ENCODE peak calls at places on chromosomes 3 and 15, in four cellular contexts. Y is SK-N-SH, U is K562, T is HepG2. E is an unnamed sample.

GRCh38 chr3:189927975-189928895 is 192.5 kb downstream of the P3H2 start:
- DNase-seq in Y (no peak), U (no peak), T (no peak), E (no peak)

GRCh38 chr15:75042730-75043508 is 19.5 kb downstream of the PPCDC start:
- DNase-seq in Y (peak), U (peak), T (peak), E (no peak)

GRCh38 chr3:190182418-190183043 is 61.8 kb upstream of the P3H2 start:
- DNase-seq in Y (no peak), U (no peak), T (no peak), E (peak)

GRCh38 chr3:84265768-84266167 is 693.0 kb upstream of the CADM2 start:
- DNase-seq in Y (no peak), U (no peak), T (no peak), E (no peak)

GRCh38 chr15:48680841-48681240 is 35.3 kb upstream of the FBN1 start:
- DNase-seq in Y (no peak), U (no peak), T (no peak), E (no peak)

GRCh38 chr15:94584833-94585244 is 353.5 kb downstream of the MCTP2 start:
- DNase-seq in Y (no peak), U (no peak), T (no peak), E (no peak)

GRCh38 chr15:41207687-41208448 is 22.7 kb downstream of the EXD1 start:
- DNase-seq in Y (no peak), U (no peak), T (no peak), E (no peak)

GRCh38 chr3:143185401-143185800 is 65.8 kb downstream of the CHST2 start:
- DNase-seq in Y (no peak), U (no peak), T (no peak), E (no peak)

GRCh38 chr3:43001094-43001553 is 22.0 kb downstream of the GASK1A start:
- DNase-seq in Y (no peak), U (no peak), T (peak), E (no peak)

GRCh38 chr15:25803541-25803940 is 59.6 kb downstream of the ATP10A start:
- DNase-seq in Y (no peak), U (no peak), T (no peak), E (no peak)

GRCh38 chr15:65952425-65953053 is 83.2 kb downstream of the RAB11A start:
- DNase-seq in Y (no peak), U (peak), T (peak), E (no peak)

GRCh38 chr3:73603771-73604171 is 21.0 kb downstream of the PDZRN3 start:
- DNase-seq in Y (peak), U (no peak), T (no peak), E (no peak)
- TF ChIP-seq SIN3A in Y (peak), U (no peak), T (no peak), E (no peak)

GRCh38 chr15:98803228-98804056 is 155.1 kb downstream of the IGF1R start:
- DNase-seq in Y (no peak), U (no peak), T (no peak), E (no peak)
- TF ChIP-seq SIN3A in Y (no peak), U (no peak), T (no peak), E (no peak)

GRCh38 chr15:31308185-31308639 is 18.4 kb upstream of the KLF13 start:
- DNase-seq in Y (no peak), U (no peak), T (no peak), E (no peak)

GRCh38 chr15:31305375-31305774 is 21.3 kb upstream of the KLF13 start:
- DNase-seq in Y (no peak), U (no peak), T (no peak), E (no peak)

GRCh38 chr15:31306036-31306425 is 20.6 kb upstream of the KLF13 start:
- DNase-seq in Y (peak), U (no peak), T (no peak), E (no peak)

GRCh38 chr15:31307270-31308184 is 19.1 kb upstream of the KLF13 start:
- DNase-seq in Y (no peak), U (no peak), T (no peak), E (no peak)

GRCh38 chr15:31306426-31307269 is 20.0 kb upstream of the KLF13 start:
- DNase-seq in Y (no peak), U (no peak), T (no peak), E (no peak)
- TF ChIP-seq SIN3A in Y (no peak), U (no peak), T (no peak), E (no peak)

DNA sequence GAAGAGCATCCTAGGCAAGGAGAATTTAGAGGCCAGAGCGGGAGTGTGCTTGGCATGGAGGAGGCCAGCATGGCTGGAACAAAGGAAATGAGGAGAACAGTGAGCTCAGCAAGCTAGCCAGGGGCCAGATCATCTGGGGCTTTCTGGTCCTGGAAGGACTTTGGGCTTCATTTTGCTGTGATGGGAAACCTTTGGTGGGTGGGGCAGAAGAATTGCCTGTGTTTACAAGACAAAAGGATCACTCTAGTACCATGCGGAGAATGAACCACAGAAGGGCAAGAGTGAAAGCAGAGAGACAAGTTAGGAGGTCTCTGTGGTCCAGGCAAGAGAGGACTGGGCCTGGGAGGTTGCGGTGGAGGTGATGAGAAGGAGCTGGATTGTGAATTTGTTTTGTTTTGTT is 61.6 kb upstream of the FOXP1 start:
- DNase-seq in Y (no peak), U (no peak), T (no peak), E (no peak)
- TF ChIP-seq SIN3A in Y (no peak), U (no peak), T (no peak), E (no peak)

GRCh38 chr15:68684476-68684875 is 105.7 kb downstream of the CORO2B start:
- DNase-seq in Y (no peak), U (no peak), T (no peak), E (no peak)

GRCh38 chr15:68681836-68682235 is 103.0 kb downstream of the CORO2B start:
- DNase-seq in Y (no peak), U (no peak), T (no peak), E (no peak)

GRCh38 chr15:68683551-68683950 is 104.8 kb downstream of the CORO2B start:
- DNase-seq in Y (no peak), U (no peak), T (no peak), E (no peak)

GRCh38 chr15:68682906-68683490 is 104.2 kb downstream of the CORO2B start:
- DNase-seq in Y (no peak), U (no peak), T (no peak), E (no peak)

GRCh38 chr15:68682330-68682729 is 103.5 kb downstream of the CORO2B start:
- DNase-seq in Y (no peak), U (no peak), T (no peak), E (no peak)
- TF ChIP-seq SIN3A in Y (no peak), U (no peak), T (no peak), E (no peak)

GRCh38 chr3:55569033-55569518 is 82.0 kb upstream of the WNT5A start:
- DNase-seq in Y (no peak), U (no peak), T (no peak), E (no peak)
- TF ChIP-seq SIN3A in Y (no peak), U (no peak), T (no peak), E (no peak)